ENCODE peak calls at places on chromosomes 4 and X, in eight cellular contexts. One of them, this sample, is unnamed. For H3K27me3 and H3K4me1, the result is how much of the 10 kb centered on the place peaks cover.

GRCh38 chr4:63582997-63583396 is 826.3 kb downstream of the TECRL start:
- DNase-seq in GM23248: no peak
- DNase-seq in tibial artery: no peak
- DNase-seq in lower lobe of right lung: no peak
- DNase-seq in lung: no peak
- DNase-seq in H9: no peak
- DNase-seq in trophoblast cell: no peak
- DNase-seq in cardiac muscle cell: no peak
- DNase-seq in this sample: no peak

GRCh38 chr4:173277340-173277739 is 56.8 kb downstream of the HMGB2 start:
- DNase-seq in cardiac muscle cell: no peak
- DNase-seq in trophoblast cell: no peak
- DNase-seq in GM23248: no peak
- DNase-seq in lung: no peak
- DNase-seq in H9: no peak
- DNase-seq in lower lobe of right lung: no peak
- DNase-seq in tibial artery: no peak
- DNase-seq in this sample: no peak

GRCh38 chrX:28585767-28586166 is 1.5 kb upstream of the IL1RAPL1 start:
- DNase-seq in H9: no peak
- DNase-seq in cardiac muscle cell: no peak
- DNase-seq in tibial artery: no peak
- DNase-seq in lower lobe of right lung: no peak
- DNase-seq in trophoblast cell: no peak
- DNase-seq in lung: no peak
- DNase-seq in GM23248: no peak
- DNase-seq in this sample: no peak

GRCh38 chrX:2642791-2643190 is 48.3 kb upstream of the CD99 start:
- DNase-seq in trophoblast cell: no peak
- DNase-seq in GM23248: no peak
- DNase-seq in lung: no peak
- DNase-seq in H9: no peak
- DNase-seq in tibial artery: no peak
- DNase-seq in cardiac muscle cell: no peak
- DNase-seq in lower lobe of right lung: no peak
- DNase-seq in this sample: no peak

GRCh38 chr4:110753461-110753860 is 130.6 kb upstream of the PITX2 start:
- DNase-seq in GM23248: no peak
- DNase-seq in H9: no peak
- DNase-seq in cardiac muscle cell: no peak
- DNase-seq in trophoblast cell: no peak
- DNase-seq in tibial artery: no peak
- DNase-seq in lung: no peak
- DNase-seq in lower lobe of right lung: no peak
- DNase-seq in this sample: no peak

GRCh38 chr4:155535802-155536454 is 130.7 kb upstream of the GUCY1A1 start:
- DNase-seq in lower lobe of right lung: no peak
- DNase-seq in GM23248: no peak
- DNase-seq in lung: no peak
- DNase-seq in cardiac muscle cell: peak
- DNase-seq in H9: no peak
- DNase-seq in trophoblast cell: no peak
- DNase-seq in tibial artery: no peak
- DNase-seq in this sample: no peak

GRCh38 chr4:4720671-4721070 is 138.8 kb upstream of the MSX1 start:
- DNase-seq in cardiac muscle cell: no peak
- DNase-seq in GM23248: no peak
- DNase-seq in tibial artery: no peak
- DNase-seq in trophoblast cell: no peak
- DNase-seq in lower lobe of right lung: no peak
- DNase-seq in lung: no peak
- DNase-seq in H9: no peak
- DNase-seq in this sample: no peak

GRCh38 chrX:20026278-20026677 is 35.4 kb upstream of the BCLAF3 start:
- DNase-seq in cardiac muscle cell: no peak
- DNase-seq in trophoblast cell: no peak
- DNase-seq in H9: no peak
- DNase-seq in GM23248: peak
- DNase-seq in tibial artery: no peak
- DNase-seq in lower lobe of right lung: no peak
- DNase-seq in lung: no peak
- DNase-seq in this sample: no peak

GRCh38 chr4:80189956-80190671 is 7.2 kb upstream of the PRDM8 start:
- DNase-seq in trophoblast cell: no peak
- DNase-seq in lower lobe of right lung: no peak
- DNase-seq in GM23248: peak
- DNase-seq in H9: peak
- DNase-seq in cardiac muscle cell: no peak
- DNase-seq in lung: no peak
- DNase-seq in tibial artery: no peak
- DNase-seq in this sample: no peak

GRCh38 chr4:124262211-124263179 is 450.0 kb downstream of the ANKRD50 start:
- DNase-seq in GM23248: peak
- DNase-seq in H9: peak
- DNase-seq in trophoblast cell: peak
- DNase-seq in cardiac muscle cell: peak
- DNase-seq in lung: peak
- DNase-seq in tibial artery: peak
- DNase-seq in lower lobe of right lung: peak
- DNase-seq in this sample: peak

GRCh38 chrX:130696542-130696941 is 206.5 kb downstream of the ENOX2 start:
- DNase-seq in lung: no peak
- DNase-seq in tibial artery: no peak
- DNase-seq in lower lobe of right lung: no peak
- DNase-seq in cardiac muscle cell: no peak
- DNase-seq in H9: no peak
- DNase-seq in GM23248: no peak
- DNase-seq in trophoblast cell: no peak
- DNase-seq in this sample: no peak

GRCh38 chrX:22196151-22196550 is 76.6 kb upstream of the CBLL2 start:
- DNase-seq in lung: no peak
- DNase-seq in H9: no peak
- DNase-seq in lower lobe of right lung: no peak
- DNase-seq in cardiac muscle cell: no peak
- DNase-seq in tibial artery: no peak
- DNase-seq in GM23248: peak
- DNase-seq in trophoblast cell: no peak
- DNase-seq in this sample: no peak

GRCh38 chrX:139795196-139795595 is 87.2 kb upstream of the MCF2 start:
- DNase-seq in H9: no peak
- DNase-seq in tibial artery: no peak
- DNase-seq in lower lobe of right lung: no peak
- DNase-seq in GM23248: no peak
- DNase-seq in trophoblast cell: no peak
- DNase-seq in lung: no peak
- DNase-seq in cardiac muscle cell: no peak
- DNase-seq in this sample: no peak

GRCh38 chr4:26447378-26447777 is 42.9 kb downstream of the CCKAR start:
- DNase-seq in lung: no peak
- DNase-seq in tibial artery: no peak
- DNase-seq in GM23248: no peak
- DNase-seq in trophoblast cell: no peak
- DNase-seq in H9: no peak
- DNase-seq in lower lobe of right lung: no peak
- DNase-seq in cardiac muscle cell: no peak
- DNase-seq in this sample: no peak

GRCh38 chr4:158535130-158535614 is 13.5 kb downstream of the RXFP1 start:
- DNase-seq in tibial artery: no peak
- DNase-seq in trophoblast cell: no peak
- DNase-seq in GM23248: peak
- DNase-seq in lung: no peak
- DNase-seq in H9: no peak
- DNase-seq in cardiac muscle cell: no peak
- DNase-seq in lower lobe of right lung: no peak
- DNase-seq in this sample: no peak

GRCh38 chrX:54427837-54428424 is 12.3 kb upstream of the TSR2 start:
- DNase-seq in trophoblast cell: no peak
- DNase-seq in tibial artery: no peak
- DNase-seq in H9: no peak
- DNase-seq in lower lobe of right lung: no peak
- DNase-seq in cardiac muscle cell: no peak
- DNase-seq in GM23248: no peak
- DNase-seq in lung: no peak
- DNase-seq in this sample: no peak

GRCh38 chr4:178215309-178215708 is 773.1 kb upstream of the AGA start:
- DNase-seq in tibial artery: no peak
- DNase-seq in lower lobe of right lung: no peak
- DNase-seq in cardiac muscle cell: no peak
- DNase-seq in lung: no peak
- DNase-seq in GM23248: no peak
- DNase-seq in trophoblast cell: no peak
- DNase-seq in H9: no peak
- DNase-seq in this sample: no peak

GRCh38 chr4:19803406-19803805 is 448.3 kb upstream of the SLIT2 start:
- DNase-seq in trophoblast cell: no peak
- DNase-seq in lung: no peak
- DNase-seq in GM23248: peak
- DNase-seq in lower lobe of right lung: no peak
- DNase-seq in cardiac muscle cell: no peak
- DNase-seq in tibial artery: no peak
- DNase-seq in H9: no peak
- DNase-seq in this sample: no peak

GRCh38 chrX:153374426-153374825 is 26.7 kb downstream of the PNMA6E start:
- DNase-seq in lung: no peak
- DNase-seq in trophoblast cell: no peak
- DNase-seq in tibial artery: no peak
- DNase-seq in GM23248: no peak
- DNase-seq in lower lobe of right lung: no peak
- DNase-seq in H9: no peak
- DNase-seq in cardiac muscle cell: no peak
- DNase-seq in this sample: no peak

GRCh38 chr4:82785248-82786003 is 13.2 kb downstream of the SCD5 start:
- DNase-seq in GM23248: peak
- DNase-seq in tibial artery: no peak
- DNase-seq in trophoblast cell: no peak
- DNase-seq in cardiac muscle cell: no peak
- DNase-seq in lower lobe of right lung: no peak
- DNase-seq in lung: no peak
- DNase-seq in H9: peak
- DNase-seq in this sample: peak

GRCh38 chrX:31166416-31166815 is 94.6 kb upstream of the FTHL17 start:
- DNase-seq in lung: no peak
- DNase-seq in GM23248: no peak
- DNase-seq in tibial artery: no peak
- DNase-seq in H9: no peak
- DNase-seq in cardiac muscle cell: no peak
- DNase-seq in trophoblast cell: peak
- DNase-seq in lower lobe of right lung: no peak
- DNase-seq in this sample: no peak

GRCh38 chr4:98260047-98260578 is 1.1 kb upstream of the RAP1GDS1 start:
- DNase-seq in GM23248: no peak
- DNase-seq in lower lobe of right lung: no peak
- DNase-seq in trophoblast cell: no peak
- DNase-seq in cardiac muscle cell: peak
- DNase-seq in lung: peak
- DNase-seq in H9: peak
- DNase-seq in tibial artery: peak
- DNase-seq in this sample: no peak

GRCh38 chrX:45540181-45540580 is 339.5 kb upstream of the DIPK2B start:
- DNase-seq in lung: no peak
- DNase-seq in lower lobe of right lung: no peak
- DNase-seq in cardiac muscle cell: no peak
- DNase-seq in H9: no peak
- DNase-seq in GM23248: no peak
- DNase-seq in tibial artery: no peak
- DNase-seq in trophoblast cell: no peak
- DNase-seq in this sample: no peak

GRCh38 chr4:92551616-92552015 is 247.8 kb downstream of the GRID2 start:
- DNase-seq in lower lobe of right lung: no peak
- DNase-seq in trophoblast cell: no peak
- DNase-seq in lung: no peak
- DNase-seq in GM23248: no peak
- DNase-seq in cardiac muscle cell: peak
- DNase-seq in tibial artery: no peak
- DNase-seq in H9: no peak
- DNase-seq in this sample: no peak
- H3K27me3 ChIP-seq in lower lobe of right lung: under half
- H3K27me3 ChIP-seq in trophoblast cell: under half
- H3K27me3 ChIP-seq in lung: under half
- H3K27me3 ChIP-seq in GM23248: under half
- H3K27me3 ChIP-seq in cardiac muscle cell: under half
- H3K27me3 ChIP-seq in tibial artery: under half
- H3K27me3 ChIP-seq in H9: under half
- H3K27me3 ChIP-seq in this sample: under half

DNA sequence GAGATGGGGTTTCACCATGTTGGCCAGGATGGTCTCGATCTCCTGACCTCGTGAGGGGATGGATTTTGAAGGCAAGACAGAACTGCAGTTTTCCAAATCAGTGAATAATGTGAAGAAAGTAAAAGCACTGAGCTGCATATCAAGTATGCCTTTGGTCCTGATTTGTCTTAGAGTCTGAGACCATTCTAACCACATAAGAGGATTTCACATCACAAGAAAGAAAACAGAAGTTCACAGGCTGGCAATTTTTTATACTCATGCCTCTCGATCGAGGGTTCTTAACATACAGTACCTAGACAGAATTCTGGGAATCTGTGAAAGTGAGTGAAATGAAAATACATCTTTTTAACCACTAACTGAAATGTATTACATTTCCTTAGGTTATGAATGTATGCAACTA is 23.3 kb downstream of the CHIC2 start:
- DNase-seq in tibial artery: no peak
- DNase-seq in H9: no peak
- DNase-seq in GM23248: no peak
- DNase-seq in lung: no peak
- DNase-seq in lower lobe of right lung: no peak
- DNase-seq in trophoblast cell: no peak
- DNase-seq in cardiac muscle cell: no peak
- DNase-seq in this sample: no peak
- H3K4me1 ChIP-seq in tibial artery: under half
- H3K4me1 ChIP-seq in H9: under half
- H3K4me1 ChIP-seq in GM23248: under half
- H3K4me1 ChIP-seq in lung: under half
- H3K4me1 ChIP-seq in lower lobe of right lung: under half
- H3K4me1 ChIP-seq in trophoblast cell: under half
- H3K4me1 ChIP-seq in cardiac muscle cell: under half
- H3K4me1 ChIP-seq in this sample: under half

GRCh38 chr4:77174426-77174825 is 17.4 kb downstream of the CCNG2 start:
- DNase-seq in trophoblast cell: peak
- DNase-seq in GM23248: peak
- DNase-seq in H9: peak
- DNase-seq in tibial artery: no peak
- DNase-seq in lung: no peak
- DNase-seq in cardiac muscle cell: no peak
- DNase-seq in lower lobe of right lung: no peak
- DNase-seq in this sample: no peak
- H3K27me3 ChIP-seq in trophoblast cell: under half
- H3K27me3 ChIP-seq in GM23248: under half
- H3K27me3 ChIP-seq in H9: under half
- H3K27me3 ChIP-seq in tibial artery: under half
- H3K27me3 ChIP-seq in lung: under half
- H3K27me3 ChIP-seq in cardiac muscle cell: under half
- H3K27me3 ChIP-seq in lower lobe of right lung: under half
- H3K27me3 ChIP-seq in this sample: under half

DNA sequence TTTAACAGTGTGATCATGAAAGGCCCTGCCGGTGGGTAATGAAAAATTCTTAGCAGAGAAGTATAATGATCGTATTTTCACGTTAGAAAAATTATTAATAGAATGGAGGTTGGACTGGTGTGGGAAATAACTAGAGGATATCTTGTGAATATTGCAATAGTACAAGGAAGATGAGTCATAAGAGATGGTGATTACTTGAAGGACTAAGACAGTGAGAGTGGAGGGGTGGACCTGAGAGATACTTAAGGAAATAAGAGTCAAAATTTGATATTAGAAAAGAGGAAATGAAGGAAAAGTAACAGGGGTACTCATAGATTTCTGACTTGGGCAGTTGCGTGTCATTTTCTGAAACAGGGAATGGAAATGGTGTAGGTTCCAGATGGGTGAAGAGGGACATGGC is 1.8 kb upstream of the USP53 start:
- DNase-seq in cardiac muscle cell: no peak
- DNase-seq in lower lobe of right lung: no peak
- DNase-seq in trophoblast cell: no peak
- DNase-seq in GM23248: peak
- DNase-seq in lung: no peak
- DNase-seq in tibial artery: no peak
- DNase-seq in H9: no peak
- DNase-seq in this sample: no peak
- H3K4me1 ChIP-seq in cardiac muscle cell: under half
- H3K4me1 ChIP-seq in lower lobe of right lung: under half
- H3K4me1 ChIP-seq in trophoblast cell: under half
- H3K4me1 ChIP-seq in GM23248: half or more
- H3K4me1 ChIP-seq in lung: under half
- H3K4me1 ChIP-seq in tibial artery: under half
- H3K4me1 ChIP-seq in H9: under half
- H3K4me1 ChIP-seq in this sample: under half